ENCODE peak calls at places on chromosomes 11 and 22, in nine cellular contexts. G, P, H, A, L, X, Z, M and B are unnamed samples.

GRCh38 chr11:68214173-68215086 is 1.3 kb upstream of the KMT5B start:
- DNase-seq in G (no peak), P (no peak), H (no peak), A (no peak), L (no peak), X (no peak), Z (no peak), M (no peak), B (no peak)

GRCh38 chr11:9776203-9776602 is 112.3 kb downstream of the SWAP70 start:
- DNase-seq in G (no peak), P (no peak), H (no peak), A (no peak), L (no peak), X (no peak), Z (no peak), M (no peak), B (no peak)

GRCh38 chr11:70482529-70482917 is 84.2 kb downstream of the CTTN start:
- DNase-seq in G (no peak), P (peak), H (no peak), A (no peak), L (no peak), X (no peak), Z (no peak), M (no peak), B (no peak)

GRCh38 chr11:126624491-126624890 is 269.0 kb downstream of the ST3GAL4 start:
- DNase-seq in G (no peak), P (no peak), H (no peak), A (no peak), L (no peak), X (no peak), Z (no peak), M (no peak), B (no peak)

GRCh38 chr11:93645938-93646337 is 15.5 kb upstream of the CEP295 start:
- DNase-seq in G (no peak), P (no peak), H (no peak), A (no peak), L (no peak), X (no peak), Z (no peak), M (no peak), B (no peak)

GRCh38 chr11:1937616-1938342 is 9.4 kb upstream of the MRPL23 start:
- DNase-seq in G (no peak), P (no peak), H (no peak), A (no peak), L (no peak), X (no peak), Z (no peak), M (no peak), B (no peak)

GRCh38 chr11:42239102-42239501 is 779.6 kb upstream of the LRRC4C start:
- DNase-seq in G (peak), P (no peak), H (no peak), A (no peak), L (no peak), X (no peak), Z (no peak), M (peak), B (no peak)

GRCh38 chr11:62461740-62462522 is 43.1 kb downstream of the SCGB1A1 start:
- DNase-seq in G (no peak), P (no peak), H (no peak), A (no peak), L (peak), X (peak), Z (no peak), M (no peak), B (no peak)

GRCh38 chr11:43403357-43404231 is 44.9 kb downstream of the TTC17 start:
- DNase-seq in G (no peak), P (no peak), H (no peak), A (no peak), L (no peak), X (no peak), Z (no peak), M (no peak), B (no peak)

GRCh38 chr22:38397189-38398097 is 57.6 kb downstream of the KCNJ4 start:
- DNase-seq in G (no peak), P (peak), H (peak), A (no peak), L (no peak), X (peak), Z (peak), M (peak), B (no peak)

GRCh38 chr22:39471421-39472141 is 14.8 kb downstream of the MGAT3 start:
- DNase-seq in G (no peak), P (peak), H (peak), A (no peak), L (no peak), X (peak), Z (peak), M (peak), B (no peak)

GRCh38 chr11:499201-500076 is 7.6 kb downstream of the RNH1 start:
- DNase-seq in G (no peak), P (no peak), H (no peak), A (no peak), L (no peak), X (no peak), Z (no peak), M (no peak), B (no peak)

GRCh38 chr11:35077709-35078695 is 61.0 kb upstream of the CD44 start:
- DNase-seq in G (peak), P (peak), H (peak), A (peak), L (no peak), X (peak), Z (peak), M (peak), B (no peak)

GRCh38 chr22:25111579-25112517 is 87.8 kb upstream of the CRYBB3 start:
- DNase-seq in G (no peak), P (peak), H (no peak), A (no peak), L (no peak), X (peak), Z (peak), M (no peak), B (no peak)